ENCODE peak calls at places on chromosome 22, in eight cellular contexts. E, T, D, X, L, S, R and F are unnamed samples.
A peak's percentile ranks its signal among the peaks of the same experiment; 100 is the strongest.

GRCh38 chr22:48237466-48237865 is 1475.0 kb downstream of the TBC1D22A start:
- DNase-seq in E (no peak), T (no peak), D (no peak), X (no peak), L (no peak), S (no peak), R (no peak), F (no peak)

GRCh38 chr22:24510694-24511625 is 15.8 kb downstream of the UPB1 start:
- DNase-seq in E (no peak), T (peak; percentile 38), D (no peak), X (peak; percentile 66), L (peak; percentile 35), S (no peak), R (peak; percentile 61), F (no peak)

GRCh38 chr22:49196046-49196511 is 631.6 kb downstream of the BRD1 start:
- DNase-seq in E (no peak), T (no peak), D (no peak), X (no peak), L (no peak), S (no peak), R (no peak), F (no peak)

GRCh38 chr22:42780070-42780540 is 59.4 kb upstream of the A4GALT start:
- DNase-seq in E (peak; percentile 58), T (peak; percentile 95), D (no peak), X (peak; percentile 89), L (no peak), S (peak; percentile 67), R (peak; percentile 94), F (peak; percentile 95)

GRCh38 chr22:41021655-41022454 is 70.5 kb upstream of the EP300 start:
- DNase-seq in E (peak; percentile 74), T (peak; percentile 56), D (peak; percentile 32), X (peak; percentile 67), L (peak; percentile 88), S (peak; percentile 43), R (peak; percentile 61), F (peak; percentile 26)

GRCh38 chr22:37672920-37673453 is 2.4 kb upstream of the LGALS1 start:
- DNase-seq in E (no peak), T (no peak), D (no peak), X (no peak), L (no peak), S (no peak), R (no peak), F (no peak)

GRCh38 chr22:41446057-41446501 is 522 bp downstream of the TOB2 start:
- DNase-seq in E (no peak), T (no peak), D (no peak), X (no peak), L (peak; percentile 65), S (no peak), R (no peak), F (no peak)

GRCh38 chr22:29106839-29107238 is 34.0 kb downstream of the KREMEN1 start:
- DNase-seq in E (no peak), T (no peak), D (no peak), X (no peak), L (no peak), S (no peak), R (no peak), F (no peak)

GRCh38 chr22:44271010-44271500 is 41.7 kb downstream of the SHISAL1 start:
- DNase-seq in E (no peak), T (no peak), D (no peak), X (no peak), L (peak; percentile 19), S (no peak), R (no peak), F (no peak)

GRCh38 chr22:17781319-17782031 is 7.2 kb upstream of the BID start:
- DNase-seq in E (peak; percentile 73), T (peak; percentile 79), D (peak; percentile 52), X (peak; percentile 89), L (peak; percentile 54), S (peak; percentile 46), R (peak; percentile 88), F (peak; percentile 71)

GRCh38 chr22:35430897-35431322 is 31.0 kb downstream of the MCM5 start:
- DNase-seq in E (peak; percentile 76), T (peak; percentile 84), D (peak; percentile 88), X (peak; percentile 95), L (peak; percentile 92), S (peak; percentile 52), R (peak; percentile 87), F (peak; percentile 74)

GRCh38 chr22:25123677-25124076 is 76.0 kb upstream of the CRYBB3 start:
- DNase-seq in E (no peak), T (no peak), D (no peak), X (no peak), L (no peak), S (no peak), R (no peak), F (no peak)

GRCh38 chr22:37686002-37686982 is at the start of gene NOL12:
- DNase-seq in E (peak; percentile 87), T (peak; percentile 90), D (peak; percentile 38), X (peak; percentile 88), L (peak; percentile 89), S (peak; percentile 73), R (peak; percentile 86), F (peak; percentile 62)

GRCh38 chr22:35589071-35589735 is 27.9 kb downstream of the MB start:
- DNase-seq in E (no peak), T (peak; percentile 44), D (peak; percentile 38), X (peak; percentile 99), L (peak; percentile 92), S (no peak), R (peak; percentile 33), F (peak; percentile 59)

GRCh38 chr22:32810241-32811133 is 9.0 kb downstream of the TIMP3 start:
- DNase-seq in E (no peak), T (no peak), D (no peak), X (no peak), L (no peak), S (no peak), R (no peak), F (no peak)

GRCh38 chr22:46036558-46037408 is 59.8 kb upstream of the WNT7B start:
- DNase-seq in E (peak; percentile 69), T (no peak), D (peak; percentile 22), X (peak; percentile 63), L (no peak), S (peak; percentile 38), R (no peak), F (no peak)

GRCh38 chr22:49780992-49781782 is 46.5 kb downstream of the BRD1 start:
- DNase-seq in E (no peak), T (no peak), D (no peak), X (no peak), L (peak; percentile 38), S (no peak), R (no peak), F (no peak)

GRCh38 chr22:20026204-20026908 is 5.4 kb downstream of the TANGO2 start:
- DNase-seq in E (no peak), T (no peak), D (no peak), X (no peak), L (peak; percentile 28), S (no peak), R (no peak), F (no peak)

GRCh38 chr22:22376352-22376706 is 131.7 kb downstream of the VPREB1 start:
- DNase-seq in E (no peak), T (no peak), D (no peak), X (no peak), L (no peak), S (no peak), R (no peak), F (no peak)

GRCh38 chr22:37330200-37331033 is 48.1 kb downstream of the CYTH4 start:
- DNase-seq in E (no peak), T (peak; percentile 75), D (no peak), X (peak; percentile 95), L (no peak), S (peak; percentile 10), R (peak; percentile 71), F (peak; percentile 59)

GRCh38 chr22:36803358-36803757 is 13.5 kb downstream of the PVALB start:
- DNase-seq in E (no peak), T (no peak), D (no peak), X (no peak), L (no peak), S (no peak), R (no peak), F (no peak)

GRCh38 chr22:30427871-30428270 is 2.3 kb downstream of the MTFP1 start:
- DNase-seq in E (no peak), T (no peak), D (no peak), X (no peak), L (peak; percentile 21), S (no peak), R (no peak), F (no peak)

GRCh38 chr22:49521787-49522224 is 305.9 kb downstream of the BRD1 start:
- DNase-seq in E (no peak), T (no peak), D (no peak), X (no peak), L (peak; percentile 81), S (no peak), R (no peak), F (no peak)